ENCODE peak calls at places on chromosomes 1 and 21, in four cellular contexts. C is K562, L is HepG2, P is GM12878. M is an unnamed sample.
A peak's percentile ranks its signal among the peaks of the same experiment; 100 is the strongest.

GRCh38 chr1:65235867-65236805 is 73.2 kb upstream of the DNAJC6 start:
- DNase-seq in L (peak; percentile 46), C (peak; percentile 24), P (no peak), M (peak; percentile 55)

GRCh38 chr1:214559079-214559478 is 7.7 kb upstream of the PTPN14 start:
- DNase-seq in C (no peak), L (no peak), P (no peak), M (no peak)

GRCh38 chr1:221832617-221833016 is 90.7 kb upstream of the DUSP10 start:
- DNase-seq in C (no peak), L (no peak), P (no peak), M (no peak)

GRCh38 chr1:16212251-16212961 is at the start of gene ARHGEF19:
- DNase-seq in L (no peak), P (no peak), C (no peak), M (no peak)

GRCh38 chr1:16162163-16162822 is 6.4 kb upstream of the EPHA2 start:
- DNase-seq in L (no peak), P (no peak), C (peak; percentile 96), M (no peak)

GRCh38 chr1:37393173-37393572 is 81.2 kb upstream of the ZC3H12A start:
- DNase-seq in L (no peak), P (no peak), C (no peak), M (no peak)

GRCh38 chr1:100358210-100358609 is 5.9 kb downstream of the CDC14A start:
- DNase-seq in P (no peak), C (no peak), L (no peak), M (peak; percentile 30)

GRCh38 chr1:1304331-1305299 is 3.1 kb downstream of the ACAP3 start:
- DNase-seq in L (peak; percentile 62), P (no peak), C (peak; percentile 52), M (peak; percentile 57)

GRCh38 chr1:197467881-197468280 is 199.8 kb downstream of the CRB1 start:
- DNase-seq in L (no peak), C (no peak), P (no peak), M (no peak)

GRCh38 chr1:7046314-7046713 is 261.1 kb downstream of the CAMTA1 start:
- DNase-seq in L (no peak), P (no peak), C (no peak), M (peak; percentile 34)

GRCh38 chr1:41673355-41673754 is 188.9 kb upstream of the EDN2 start:
- DNase-seq in L (no peak), C (no peak), P (peak; percentile 61), M (no peak)

GRCh38 chr21:17491716-17492414 is 21.0 kb upstream of the CXADR start:
- DNase-seq in L (no peak), C (no peak), P (no peak), M (no peak)

GRCh38 chr1:111988743-111989453 is 570 bp downstream of the KCND3 start:
- DNase-seq in C (no peak), P (no peak), L (no peak), M (no peak)

GRCh38 chr1:246078126-246078887 is 428.8 kb downstream of the SMYD3 start:
- DNase-seq in L (peak; percentile 34), C (no peak), P (no peak), M (no peak)

GRCh38 chr1:245715970-245716369 is 561.2 kb downstream of the KIF26B start:
- DNase-seq in L (peak; percentile 43), C (no peak), P (no peak), M (no peak)

GRCh38 chr1:205766038-205766437 is 9.2 kb downstream of the RAB29 start:
- DNase-seq in P (no peak), L (no peak), C (no peak), M (no peak)

GRCh38 chr1:6497215-6497866 is 5.9 kb upstream of the PLEKHG5 start:
- DNase-seq in L (no peak), C (peak; percentile 99), P (no peak), M (peak; percentile 79)

GRCh38 chr21:43364851-43365424 is 62.0 kb downstream of the SIK1 start:
- DNase-seq in C (no peak), L (peak; percentile 72), P (no peak), M (no peak)

GRCh38 chr1:231417503-231417902 is 4.6 kb downstream of the EGLN1 start:
- DNase-seq in L (peak; percentile 27), P (no peak), C (no peak), M (no peak)

GRCh38 chr1:157580179-157580827 is 17.6 kb downstream of the FCRL4 start:
- DNase-seq in C (peak; percentile 62), L (peak; percentile 63), P (peak; percentile 53), M (peak; percentile 64)

GRCh38 chr1:77265180-77265579 is 16.6 kb upstream of the AK5 start:
- DNase-seq in C (no peak), P (no peak), L (no peak), M (no peak)

GRCh38 chr1:239999170-239999569 is 92.5 kb upstream of the FMN2 start:
- DNase-seq in C (no peak), L (peak; percentile 4), P (no peak), M (no peak)

GRCh38 chr1:12301518-12302237 is 71.8 kb downstream of the VPS13D start:
- DNase-seq in L (no peak), P (no peak), C (no peak), M (no peak)

GRCh38 chr1:156118175-156118868 is 3.8 kb downstream of the LMNA start:
- DNase-seq in C (no peak), L (peak; percentile 84), P (no peak), M (no peak)

GRCh38 chr1:163147019-163147418 is 55.7 kb downstream of the RGS5 start:
- DNase-seq in C (no peak), L (no peak), P (no peak), M (no peak)

GRCh38 chr1:169108897-169109560 is 2.5 kb downstream of the ATP1B1 start:
- DNase-seq in P (no peak), L (peak; percentile 71), C (no peak), M (no peak)

GRCh38 chr1:36400825-36401601 is 3.3 kb upstream of the LSM10 start:
- DNase-seq in L (peak; percentile 93), C (peak; percentile 81), P (no peak), M (no peak)

GRCh38 chr1:40352126-40352525 is 21.4 kb upstream of the SMAP2 start:
- DNase-seq in P (no peak), L (no peak), C (no peak), M (no peak)

GRCh38 chr21:26437326-26438009 is 135.6 kb downstream of the CYYR1 start:
- DNase-seq in L (no peak), C (no peak), P (no peak), M (no peak)

GRCh38 chr1:174815036-174815435 is 184.7 kb upstream of the CACYBP start:
- DNase-seq in C (no peak), P (peak; percentile 21), L (peak; percentile 35), M (no peak)

GRCh38 chr1:40532844-40533424 is 1.5 kb downstream of the ZNF684 start:
- DNase-seq in P (peak; percentile 45), C (peak; percentile 50), L (peak; percentile 73), M (peak; percentile 54)

GRCh38 chr1:238568707-238569106 is 678.0 kb upstream of the ZP4 start:
- DNase-seq in P (no peak), L (no peak), C (no peak), M (no peak)

GRCh38 chr21:36113647-36114428 is 21.0 kb upstream of the CBR3 start:
- DNase-seq in P (no peak), C (no peak), L (peak; percentile 70), M (no peak)

GRCh38 chr1:7401814-7402547 is 369.1 kb upstream of the VAMP3 start:
- DNase-seq in C (no peak), P (no peak), L (peak; percentile 41), M (peak; percentile 32)

GRCh38 chr1:159922499-159923202 is 2.7 kb downstream of the TAGLN2 start:
- DNase-seq in L (no peak), C (peak; percentile 58), P (no peak), M (no peak)

GRCh38 chr1:156848461-156849150 is 10.3 kb downstream of the INSRR start:
- DNase-seq in L (no peak), P (no peak), C (peak; percentile 83), M (no peak)

DNA sequence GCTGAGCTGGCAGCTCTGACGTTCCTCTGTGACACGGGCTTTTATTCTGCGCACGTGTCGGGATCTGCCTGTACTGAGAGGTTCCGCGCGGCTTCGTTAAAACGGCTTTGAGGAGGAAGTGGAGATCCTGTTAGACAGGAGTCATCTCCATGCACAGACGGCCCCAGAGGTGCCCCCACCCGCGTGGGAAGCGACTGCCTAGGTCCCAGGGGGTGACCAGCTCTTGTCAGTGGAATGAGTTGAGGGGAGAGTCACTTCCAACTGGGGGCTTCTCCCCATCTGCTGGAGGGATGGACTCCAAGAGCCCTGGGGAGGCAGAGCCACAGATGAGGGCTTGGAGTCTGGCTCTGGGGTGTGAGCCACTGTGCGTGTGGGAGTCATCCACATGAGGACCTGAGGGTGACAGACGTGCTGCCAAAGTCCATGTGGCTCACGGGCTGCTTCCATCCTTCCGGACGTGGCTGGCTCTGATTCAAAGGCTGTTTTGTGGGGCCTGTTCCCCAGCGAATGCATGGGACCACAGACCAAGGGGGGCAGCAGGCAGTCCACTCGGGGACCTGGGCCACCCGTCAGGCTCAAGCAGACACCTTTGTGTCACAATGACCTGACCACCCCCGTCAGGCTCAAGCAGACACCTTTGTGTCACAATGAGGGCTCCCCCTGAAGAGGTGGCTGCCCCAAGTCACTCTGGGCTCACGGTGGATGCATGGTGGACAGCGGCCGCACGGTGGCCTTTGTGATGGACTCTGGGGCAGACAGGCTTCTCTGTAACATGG is 26.8 kb downstream of the PTTG1IP start:
- DNase-seq in P (no peak), C (no peak), L (peak; percentile 48), M (no peak)
- TF ChIP-seq FOXK2 in P (no peak), C (no peak), L (no peak), M (no peak)

DNA sequence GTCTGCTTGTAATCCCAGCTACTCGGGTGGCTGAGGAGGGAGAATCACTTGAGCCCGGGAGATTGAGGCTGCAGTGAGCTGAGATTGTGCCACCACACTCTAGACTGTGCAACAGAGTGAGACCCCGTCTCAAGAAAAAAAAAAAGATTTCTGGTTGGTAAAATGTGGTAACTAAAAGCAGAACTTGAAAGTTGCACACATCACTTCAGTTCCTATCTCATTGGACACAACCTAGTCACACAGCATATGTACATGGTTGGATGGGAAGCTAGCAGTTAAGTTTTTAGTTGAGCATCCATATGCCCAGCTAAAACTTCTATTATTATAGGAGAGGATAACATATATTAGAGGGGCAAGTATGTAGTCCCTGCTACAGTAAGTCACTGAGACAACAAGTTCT is 22.1 kb downstream of the BCAS2 start:
- DNase-seq in L (no peak), P (no peak), C (no peak), M (no peak)
- TF ChIP-seq FOXK2 in L (no peak), P (no peak), C (no peak), M (no peak)

GRCh38 chr1:211606327-211606913 is 27.5 kb upstream of the SLC30A1 start:
- DNase-seq in L (peak; percentile 53), P (peak; percentile 19), C (peak; percentile 58), M (no peak)
- TF ChIP-seq FOXK2 in L (no peak), P (no peak), C (no peak), M (no peak)

GRCh38 chr1:147162093-147162492 is 10.2 kb downstream of the PRKAB2 start:
- DNase-seq in L (no peak), P (no peak), C (no peak), M (no peak)
- TF ChIP-seq FOXK2 in L (no peak), P (no peak), C (no peak), M (no peak)

DNA sequence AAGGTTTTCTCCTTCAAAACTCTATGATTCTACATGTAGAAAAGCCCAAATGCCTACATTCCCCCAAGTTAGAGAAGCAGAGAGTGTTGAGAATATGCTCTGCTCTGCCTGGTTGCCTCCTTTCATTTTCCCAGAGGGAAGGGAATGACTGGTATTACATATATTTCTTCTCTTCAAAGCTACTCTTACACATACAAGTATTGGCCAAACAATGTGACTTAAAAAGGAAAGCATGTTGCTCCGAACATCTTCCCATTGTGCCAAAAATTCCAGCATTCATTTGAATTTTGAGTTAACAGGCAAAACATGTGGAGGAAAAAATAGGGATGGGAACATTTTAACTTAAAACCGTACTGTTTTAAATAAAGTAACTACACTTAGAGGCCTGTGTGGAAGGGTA is 125.2 kb downstream of the COQ8A start:
- DNase-seq in P (no peak), C (no peak), L (no peak), M (no peak)
- TF ChIP-seq FOXK2 in P (no peak), C (no peak), L (no peak), M (no peak)